ENCODE peak calls at places on chromosome 7, in nine cellular contexts. One of them, this sample, is unnamed.
A peak's percentile ranks its signal among the peaks of the same experiment; 100 is the strongest.

GRCh38 chr7:865921-866320 is 10.4 kb upstream of the GET4 start:
- DNase-seq in stimulated activated CD4-positive, alpha-beta T cell treated with anti-CD3 and anti-CD28 coated beads, Interleukin-1b, Interleukin-23, amount 100 ng/mL, for 1 hour: no peak
- DNase-seq in GDM1: no peak
- DNase-seq in NCI-H748 treated with DMSO at 0.1 percent for 48 hours: no peak
- DNase-seq in RWPE1: no peak
- DNase-seq in effector CD4-positive, alpha-beta T cell: no peak
- DNase-seq in activated naive CD8-positive, alpha-beta T cell treated with anti-CD3 and anti-CD28 coated beads, Interleukin-2, amount 50 U/mL, for 24 hours: no peak
- DNase-seq in HTR-8/SVneo: no peak
- DNase-seq in transverse colon: no peak
- DNase-seq in this sample: no peak

GRCh38 chr7:129417073-129417472 is 17.2 kb upstream of the STRIP2 start:
- DNase-seq in GDM1: no peak
- DNase-seq in NCI-H748 treated with DMSO at 0.1 percent for 48 hours: no peak
- DNase-seq in activated naive CD8-positive, alpha-beta T cell treated with anti-CD3 and anti-CD28 coated beads, Interleukin-2, amount 50 U/mL, for 24 hours: no peak
- DNase-seq in effector CD4-positive, alpha-beta T cell: no peak
- DNase-seq in RWPE1: no peak
- DNase-seq in HTR-8/SVneo: no peak
- DNase-seq in stimulated activated CD4-positive, alpha-beta T cell treated with anti-CD3 and anti-CD28 coated beads, Interleukin-1b, Interleukin-23, amount 100 ng/mL, for 1 hour: no peak
- DNase-seq in transverse colon: no peak
- DNase-seq in this sample: no peak

GRCh38 chr7:154975984-154976383 is 26.9 kb downstream of the PAXIP1 start:
- DNase-seq in NCI-H748 treated with DMSO at 0.1 percent for 48 hours: no peak
- DNase-seq in effector CD4-positive, alpha-beta T cell: no peak
- DNase-seq in activated naive CD8-positive, alpha-beta T cell treated with anti-CD3 and anti-CD28 coated beads, Interleukin-2, amount 50 U/mL, for 24 hours: no peak
- DNase-seq in transverse colon: no peak
- DNase-seq in HTR-8/SVneo: no peak
- DNase-seq in stimulated activated CD4-positive, alpha-beta T cell treated with anti-CD3 and anti-CD28 coated beads, Interleukin-1b, Interleukin-23, amount 100 ng/mL, for 1 hour: no peak
- DNase-seq in GDM1: no peak
- DNase-seq in RWPE1: no peak
- DNase-seq in this sample: no peak

GRCh38 chr7:13288516-13288915 is 601.1 kb downstream of the ARL4A start:
- DNase-seq in stimulated activated CD4-positive, alpha-beta T cell treated with anti-CD3 and anti-CD28 coated beads, Interleukin-1b, Interleukin-23, amount 100 ng/mL, for 1 hour: no peak
- DNase-seq in RWPE1: no peak
- DNase-seq in HTR-8/SVneo: no peak
- DNase-seq in NCI-H748 treated with DMSO at 0.1 percent for 48 hours: no peak
- DNase-seq in activated naive CD8-positive, alpha-beta T cell treated with anti-CD3 and anti-CD28 coated beads, Interleukin-2, amount 50 U/mL, for 24 hours: no peak
- DNase-seq in transverse colon: no peak
- DNase-seq in GDM1: no peak
- DNase-seq in effector CD4-positive, alpha-beta T cell: no peak
- DNase-seq in this sample: no peak

GRCh38 chr7:74658171-74659004 is 870 bp downstream of the GTF2I start:
- DNase-seq in RWPE1: peak; percentile 94
- DNase-seq in effector CD4-positive, alpha-beta T cell: peak; percentile 81
- DNase-seq in HTR-8/SVneo: peak; percentile 87
- DNase-seq in NCI-H748 treated with DMSO at 0.1 percent for 48 hours: peak; percentile 77
- DNase-seq in activated naive CD8-positive, alpha-beta T cell treated with anti-CD3 and anti-CD28 coated beads, Interleukin-2, amount 50 U/mL, for 24 hours: peak; percentile 94
- DNase-seq in stimulated activated CD4-positive, alpha-beta T cell treated with anti-CD3 and anti-CD28 coated beads, Interleukin-1b, Interleukin-23, amount 100 ng/mL, for 1 hour: peak; percentile 71
- DNase-seq in GDM1: peak; percentile 91
- DNase-seq in transverse colon: peak; percentile 94
- DNase-seq in this sample: peak; percentile 99

GRCh38 chr7:25846722-25847121 is 305.3 kb upstream of the NFE2L3 start:
- DNase-seq in HTR-8/SVneo: peak; percentile 50
- DNase-seq in activated naive CD8-positive, alpha-beta T cell treated with anti-CD3 and anti-CD28 coated beads, Interleukin-2, amount 50 U/mL, for 24 hours: no peak
- DNase-seq in transverse colon: peak; percentile 56
- DNase-seq in effector CD4-positive, alpha-beta T cell: no peak
- DNase-seq in NCI-H748 treated with DMSO at 0.1 percent for 48 hours: no peak
- DNase-seq in GDM1: no peak
- DNase-seq in stimulated activated CD4-positive, alpha-beta T cell treated with anti-CD3 and anti-CD28 coated beads, Interleukin-1b, Interleukin-23, amount 100 ng/mL, for 1 hour: no peak
- DNase-seq in RWPE1: no peak
- DNase-seq in this sample: no peak

GRCh38 chr7:19117870-19118608 is 603 bp upstream of the TWIST1 start:
- DNase-seq in RWPE1: no peak
- DNase-seq in HTR-8/SVneo: peak; percentile 17
- DNase-seq in effector CD4-positive, alpha-beta T cell: no peak
- DNase-seq in stimulated activated CD4-positive, alpha-beta T cell treated with anti-CD3 and anti-CD28 coated beads, Interleukin-1b, Interleukin-23, amount 100 ng/mL, for 1 hour: no peak
- DNase-seq in NCI-H748 treated with DMSO at 0.1 percent for 48 hours: no peak
- DNase-seq in transverse colon: no peak
- DNase-seq in activated naive CD8-positive, alpha-beta T cell treated with anti-CD3 and anti-CD28 coated beads, Interleukin-2, amount 50 U/mL, for 24 hours: no peak
- DNase-seq in GDM1: no peak
- DNase-seq in this sample: peak; percentile 21

GRCh38 chr7:43379197-43379596 is 203.7 kb upstream of the STK17A start:
- DNase-seq in GDM1: no peak
- DNase-seq in NCI-H748 treated with DMSO at 0.1 percent for 48 hours: no peak
- DNase-seq in transverse colon: no peak
- DNase-seq in HTR-8/SVneo: no peak
- DNase-seq in effector CD4-positive, alpha-beta T cell: no peak
- DNase-seq in RWPE1: no peak
- DNase-seq in activated naive CD8-positive, alpha-beta T cell treated with anti-CD3 and anti-CD28 coated beads, Interleukin-2, amount 50 U/mL, for 24 hours: no peak
- DNase-seq in stimulated activated CD4-positive, alpha-beta T cell treated with anti-CD3 and anti-CD28 coated beads, Interleukin-1b, Interleukin-23, amount 100 ng/mL, for 1 hour: no peak
- DNase-seq in this sample: no peak

GRCh38 chr7:149287622-149288021 is 25.6 kb downstream of the ZNF783 start:
- DNase-seq in GDM1: no peak
- DNase-seq in effector CD4-positive, alpha-beta T cell: no peak
- DNase-seq in HTR-8/SVneo: no peak
- DNase-seq in stimulated activated CD4-positive, alpha-beta T cell treated with anti-CD3 and anti-CD28 coated beads, Interleukin-1b, Interleukin-23, amount 100 ng/mL, for 1 hour: no peak
- DNase-seq in activated naive CD8-positive, alpha-beta T cell treated with anti-CD3 and anti-CD28 coated beads, Interleukin-2, amount 50 U/mL, for 24 hours: no peak
- DNase-seq in RWPE1: no peak
- DNase-seq in NCI-H748 treated with DMSO at 0.1 percent for 48 hours: no peak
- DNase-seq in transverse colon: no peak
- DNase-seq in this sample: no peak

GRCh38 chr7:27459021-27459728 is 203.5 kb downstream of the HIBADH start:
- DNase-seq in effector CD4-positive, alpha-beta T cell: no peak
- DNase-seq in activated naive CD8-positive, alpha-beta T cell treated with anti-CD3 and anti-CD28 coated beads, Interleukin-2, amount 50 U/mL, for 24 hours: no peak
- DNase-seq in transverse colon: no peak
- DNase-seq in NCI-H748 treated with DMSO at 0.1 percent for 48 hours: no peak
- DNase-seq in RWPE1: no peak
- DNase-seq in GDM1: no peak
- DNase-seq in HTR-8/SVneo: no peak
- DNase-seq in stimulated activated CD4-positive, alpha-beta T cell treated with anti-CD3 and anti-CD28 coated beads, Interleukin-1b, Interleukin-23, amount 100 ng/mL, for 1 hour: no peak
- DNase-seq in this sample: no peak

GRCh38 chr7:125084196-125084595 is 154.6 kb upstream of the POT1 start:
- DNase-seq in NCI-H748 treated with DMSO at 0.1 percent for 48 hours: no peak
- DNase-seq in activated naive CD8-positive, alpha-beta T cell treated with anti-CD3 and anti-CD28 coated beads, Interleukin-2, amount 50 U/mL, for 24 hours: no peak
- DNase-seq in RWPE1: no peak
- DNase-seq in stimulated activated CD4-positive, alpha-beta T cell treated with anti-CD3 and anti-CD28 coated beads, Interleukin-1b, Interleukin-23, amount 100 ng/mL, for 1 hour: no peak
- DNase-seq in HTR-8/SVneo: no peak
- DNase-seq in GDM1: no peak
- DNase-seq in effector CD4-positive, alpha-beta T cell: no peak
- DNase-seq in transverse colon: no peak
- DNase-seq in this sample: no peak

GRCh38 chr7:80614911-80615310 is 23.5 kb upstream of the CD36 start:
- DNase-seq in RWPE1: no peak
- DNase-seq in HTR-8/SVneo: no peak
- DNase-seq in transverse colon: no peak
- DNase-seq in GDM1: no peak
- DNase-seq in NCI-H748 treated with DMSO at 0.1 percent for 48 hours: no peak
- DNase-seq in effector CD4-positive, alpha-beta T cell: no peak
- DNase-seq in stimulated activated CD4-positive, alpha-beta T cell treated with anti-CD3 and anti-CD28 coated beads, Interleukin-1b, Interleukin-23, amount 100 ng/mL, for 1 hour: no peak
- DNase-seq in activated naive CD8-positive, alpha-beta T cell treated with anti-CD3 and anti-CD28 coated beads, Interleukin-2, amount 50 U/mL, for 24 hours: no peak
- DNase-seq in this sample: no peak

GRCh38 chr7:137886706-137887105 is 39.9 kb upstream of the DGKI start:
- DNase-seq in stimulated activated CD4-positive, alpha-beta T cell treated with anti-CD3 and anti-CD28 coated beads, Interleukin-1b, Interleukin-23, amount 100 ng/mL, for 1 hour: no peak
- DNase-seq in activated naive CD8-positive, alpha-beta T cell treated with anti-CD3 and anti-CD28 coated beads, Interleukin-2, amount 50 U/mL, for 24 hours: no peak
- DNase-seq in HTR-8/SVneo: no peak
- DNase-seq in effector CD4-positive, alpha-beta T cell: no peak
- DNase-seq in NCI-H748 treated with DMSO at 0.1 percent for 48 hours: no peak
- DNase-seq in GDM1: no peak
- DNase-seq in transverse colon: no peak
- DNase-seq in RWPE1: no peak
- DNase-seq in this sample: no peak

GRCh38 chr7:12583922-12584321 is 13.4 kb downstream of the SCIN start:
- DNase-seq in RWPE1: no peak
- DNase-seq in transverse colon: no peak
- DNase-seq in NCI-H748 treated with DMSO at 0.1 percent for 48 hours: no peak
- DNase-seq in stimulated activated CD4-positive, alpha-beta T cell treated with anti-CD3 and anti-CD28 coated beads, Interleukin-1b, Interleukin-23, amount 100 ng/mL, for 1 hour: no peak
- DNase-seq in HTR-8/SVneo: no peak
- DNase-seq in activated naive CD8-positive, alpha-beta T cell treated with anti-CD3 and anti-CD28 coated beads, Interleukin-2, amount 50 U/mL, for 24 hours: no peak
- DNase-seq in effector CD4-positive, alpha-beta T cell: no peak
- DNase-seq in GDM1: no peak
- DNase-seq in this sample: no peak

GRCh38 chr7:33072471-33072870 is 9.9 kb upstream of the NT5C3A start:
- DNase-seq in activated naive CD8-positive, alpha-beta T cell treated with anti-CD3 and anti-CD28 coated beads, Interleukin-2, amount 50 U/mL, for 24 hours: no peak
- DNase-seq in RWPE1: peak; percentile 30
- DNase-seq in HTR-8/SVneo: peak; percentile 68
- DNase-seq in effector CD4-positive, alpha-beta T cell: no peak
- DNase-seq in stimulated activated CD4-positive, alpha-beta T cell treated with anti-CD3 and anti-CD28 coated beads, Interleukin-1b, Interleukin-23, amount 100 ng/mL, for 1 hour: no peak
- DNase-seq in NCI-H748 treated with DMSO at 0.1 percent for 48 hours: no peak
- DNase-seq in GDM1: no peak
- DNase-seq in transverse colon: no peak
- DNase-seq in this sample: no peak

GRCh38 chr7:25926891-25927625 is 224.9 kb upstream of the NFE2L3 start:
- DNase-seq in NCI-H748 treated with DMSO at 0.1 percent for 48 hours: no peak
- DNase-seq in stimulated activated CD4-positive, alpha-beta T cell treated with anti-CD3 and anti-CD28 coated beads, Interleukin-1b, Interleukin-23, amount 100 ng/mL, for 1 hour: no peak
- DNase-seq in transverse colon: no peak
- DNase-seq in HTR-8/SVneo: no peak
- DNase-seq in activated naive CD8-positive, alpha-beta T cell treated with anti-CD3 and anti-CD28 coated beads, Interleukin-2, amount 50 U/mL, for 24 hours: no peak
- DNase-seq in GDM1: no peak
- DNase-seq in effector CD4-positive, alpha-beta T cell: no peak
- DNase-seq in RWPE1: no peak
- DNase-seq in this sample: no peak

GRCh38 chr7:118029881-118030422 is 154.0 kb upstream of the LSM8 start:
- DNase-seq in stimulated activated CD4-positive, alpha-beta T cell treated with anti-CD3 and anti-CD28 coated beads, Interleukin-1b, Interleukin-23, amount 100 ng/mL, for 1 hour: no peak
- DNase-seq in transverse colon: no peak
- DNase-seq in activated naive CD8-positive, alpha-beta T cell treated with anti-CD3 and anti-CD28 coated beads, Interleukin-2, amount 50 U/mL, for 24 hours: no peak
- DNase-seq in RWPE1: no peak
- DNase-seq in NCI-H748 treated with DMSO at 0.1 percent for 48 hours: peak; percentile 66
- DNase-seq in effector CD4-positive, alpha-beta T cell: no peak
- DNase-seq in GDM1: no peak
- DNase-seq in HTR-8/SVneo: no peak
- DNase-seq in this sample: no peak

GRCh38 chr7:98211676-98212531 is 665 bp downstream of the BHLHA15 start:
- DNase-seq in RWPE1: no peak
- DNase-seq in stimulated activated CD4-positive, alpha-beta T cell treated with anti-CD3 and anti-CD28 coated beads, Interleukin-1b, Interleukin-23, amount 100 ng/mL, for 1 hour: no peak
- DNase-seq in effector CD4-positive, alpha-beta T cell: no peak
- DNase-seq in transverse colon: peak; percentile 18
- DNase-seq in NCI-H748 treated with DMSO at 0.1 percent for 48 hours: no peak
- DNase-seq in activated naive CD8-positive, alpha-beta T cell treated with anti-CD3 and anti-CD28 coated beads, Interleukin-2, amount 50 U/mL, for 24 hours: no peak
- DNase-seq in HTR-8/SVneo: no peak
- DNase-seq in GDM1: no peak
- DNase-seq in this sample: no peak

GRCh38 chr7:121908042-121908441 is 35.1 kb downstream of the PTPRZ1 start:
- DNase-seq in activated naive CD8-positive, alpha-beta T cell treated with anti-CD3 and anti-CD28 coated beads, Interleukin-2, amount 50 U/mL, for 24 hours: no peak
- DNase-seq in GDM1: no peak
- DNase-seq in HTR-8/SVneo: no peak
- DNase-seq in effector CD4-positive, alpha-beta T cell: no peak
- DNase-seq in RWPE1: no peak
- DNase-seq in transverse colon: no peak
- DNase-seq in stimulated activated CD4-positive, alpha-beta T cell treated with anti-CD3 and anti-CD28 coated beads, Interleukin-1b, Interleukin-23, amount 100 ng/mL, for 1 hour: no peak
- DNase-seq in NCI-H748 treated with DMSO at 0.1 percent for 48 hours: no peak
- DNase-seq in this sample: no peak

GRCh38 chr7:87426160-87426559 is 49.3 kb downstream of the ABCB4 start:
- DNase-seq in HTR-8/SVneo: no peak
- DNase-seq in GDM1: no peak
- DNase-seq in activated naive CD8-positive, alpha-beta T cell treated with anti-CD3 and anti-CD28 coated beads, Interleukin-2, amount 50 U/mL, for 24 hours: no peak
- DNase-seq in effector CD4-positive, alpha-beta T cell: no peak
- DNase-seq in transverse colon: no peak
- DNase-seq in stimulated activated CD4-positive, alpha-beta T cell treated with anti-CD3 and anti-CD28 coated beads, Interleukin-1b, Interleukin-23, amount 100 ng/mL, for 1 hour: no peak
- DNase-seq in RWPE1: no peak
- DNase-seq in NCI-H748 treated with DMSO at 0.1 percent for 48 hours: no peak
- DNase-seq in this sample: no peak

GRCh38 chr7:1616741-1617140 is 46.9 kb upstream of the PSMG3 start:
- DNase-seq in RWPE1: no peak
- DNase-seq in effector CD4-positive, alpha-beta T cell: no peak
- DNase-seq in activated naive CD8-positive, alpha-beta T cell treated with anti-CD3 and anti-CD28 coated beads, Interleukin-2, amount 50 U/mL, for 24 hours: no peak
- DNase-seq in HTR-8/SVneo: no peak
- DNase-seq in GDM1: no peak
- DNase-seq in stimulated activated CD4-positive, alpha-beta T cell treated with anti-CD3 and anti-CD28 coated beads, Interleukin-1b, Interleukin-23, amount 100 ng/mL, for 1 hour: no peak
- DNase-seq in transverse colon: no peak
- DNase-seq in NCI-H748 treated with DMSO at 0.1 percent for 48 hours: no peak
- DNase-seq in this sample: no peak

This sample was measured in endothelial cell.